ENCODE peak calls at places on chromosomes 3 and 15, in six cellular contexts. D, Q, K, Z, P and X are unnamed samples.

GRCh38 chr3:63351159-63352007 is 73.3 kb downstream of the SYNPR start:
- DNase-seq in D (peak; percentile 59), Q (no peak), K (peak; percentile 52), Z (no peak), P (peak; percentile 83), X (no peak)

GRCh38 chr3:44476181-44476599 is 1.3 kb downstream of the ZNF445 start:
- DNase-seq in D (peak; percentile 36), Q (no peak), K (no peak), Z (no peak), P (peak; percentile 43), X (no peak)

GRCh38 chr3:105752791-105753415 is 115.9 kb downstream of the CBLB start:
- DNase-seq in D (peak; percentile 7), Q (no peak), K (no peak), Z (peak; percentile 18), P (peak; percentile 38), X (no peak)

GRCh38 chr3:123552095-123552714 is 32.6 kb downstream of the HACD2 start:
- DNase-seq in D (peak; percentile 16), Q (no peak), K (peak; percentile 28), Z (no peak), P (peak; percentile 52), X (no peak)

GRCh38 chr3:9291991-9292390 is 42.5 kb upstream of the SRGAP3 start:
- DNase-seq in D (peak; percentile 19), Q (no peak), K (no peak), Z (no peak), P (peak; percentile 42), X (no peak)

GRCh38 chr3:172119266-172119957 is 80.0 kb downstream of the FNDC3B start:
- DNase-seq in D (no peak), Q (no peak), K (no peak), Z (no peak), P (no peak), X (no peak)

GRCh38 chr3:150960708-150961684 is 11.5 kb downstream of the CLRN1 start:
- DNase-seq in D (no peak), Q (no peak), K (no peak), Z (no peak), P (no peak), X (no peak)

GRCh38 chr15:33132722-33133345 is 61.7 kb downstream of the FMN1 start:
- DNase-seq in D (peak; percentile 76), Q (no peak), K (peak; percentile 59), Z (no peak), P (peak; percentile 86), X (no peak)

GRCh38 chr15:41492597-41493204 is 973 bp upstream of the ITPKA start:
- DNase-seq in D (no peak), Q (no peak), K (peak; percentile 26), Z (no peak), P (no peak), X (no peak)

GRCh38 chr15:80036067-80036466 is 23.4 kb upstream of the ZFAND6 start:
- DNase-seq in D (no peak), Q (no peak), K (no peak), Z (no peak), P (no peak), X (no peak)

GRCh38 chr3:4644954-4645353 is 151.8 kb downstream of the ITPR1 start:
- DNase-seq in D (peak; percentile 25), Q (no peak), K (no peak), Z (no peak), P (no peak), X (no peak)

GRCh38 chr3:58948018-58948417 is 101.8 kb downstream of the CFAP20DC start:
- DNase-seq in D (no peak), Q (no peak), K (no peak), Z (no peak), P (no peak), X (no peak)

GRCh38 chr3:24510030-24510648 is 15.5 kb upstream of the THRB start:
- DNase-seq in D (no peak), Q (no peak), K (no peak), Z (no peak), P (no peak), X (no peak)

GRCh38 chr3:1611824-1612223 is 486.8 kb upstream of the CNTN4 start:
- DNase-seq in D (no peak), Q (no peak), K (no peak), Z (no peak), P (no peak), X (no peak)

GRCh38 chr3:151293127-151293526 is 14.8 kb upstream of the P2RY14 start:
- DNase-seq in D (no peak), Q (no peak), K (no peak), Z (no peak), P (no peak), X (no peak)

GRCh38 chr3:152376351-152377183 is 107.8 kb downstream of the MBNL1 start:
- DNase-seq in D (no peak), Q (no peak), K (peak; percentile 32), Z (peak; percentile 18), P (peak; percentile 63), X (no peak)

GRCh38 chr15:30036304-30036703 is 46.5 kb upstream of the GOLGA8J start:
- DNase-seq in D (no peak), Q (no peak), K (no peak), Z (no peak), P (peak; percentile 30), X (no peak)

GRCh38 chr3:39850707-39851014 is 41.3 kb downstream of the MYRIP start:
- DNase-seq in D (no peak), Q (no peak), K (no peak), Z (no peak), P (no peak), X (no peak)

GRCh38 chr3:124659175-124659574 is 71.1 kb upstream of the UMPS start:
- DNase-seq in D (no peak), Q (no peak), K (no peak), Z (no peak), P (no peak), X (no peak)

GRCh38 chr15:95718441-95718840 is 612.1 kb upstream of the NR2F2 start:
- DNase-seq in D (no peak), Q (peak; percentile 41), K (no peak), Z (no peak), P (no peak), X (no peak)

GRCh38 chr15:76321171-76321570 is 9.9 kb upstream of the ETFA start:
- DNase-seq in D (no peak), Q (no peak), K (no peak), Z (no peak), P (no peak), X (no peak)

GRCh38 chr3:99579246-99579645 is 59.1 kb upstream of the COL8A1 start:
- DNase-seq in D (peak; percentile 55), Q (no peak), K (peak; percentile 42), Z (no peak), P (peak; percentile 76), X (no peak)

GRCh38 chr3:23304424-23304823 is 101.3 kb downstream of the UBE2E2 start:
- DNase-seq in D (peak; percentile 41), Q (no peak), K (peak; percentile 10), Z (no peak), P (peak; percentile 8), X (no peak)

GRCh38 chr3:34779092-34779491 is 860.2 kb upstream of the ARPP21 start:
- DNase-seq in D (no peak), Q (no peak), K (no peak), Z (no peak), P (no peak), X (no peak)

GRCh38 chr3:15319575-15319974 is 12.8 kb downstream of the SH3BP5 start:
- DNase-seq in D (peak; percentile 46), Q (peak; percentile 61), K (no peak), Z (no peak), P (peak; percentile 81), X (no peak)

GRCh38 chr3:162777118-162777517 is 1280.5 kb downstream of the OTOL1 start:
- DNase-seq in D (no peak), Q (no peak), K (peak; percentile 31), Z (no peak), P (no peak), X (no peak)

GRCh38 chr3:86990734-86991481 is at the start of gene VGLL3:
- DNase-seq in D (peak; percentile 91), Q (peak; percentile 78), K (peak; percentile 12), Z (no peak), P (peak; percentile 93), X (no peak)

GRCh38 chr3:151976211-151977050 is 103.0 kb downstream of the SUCNR1 start:
- DNase-seq in D (peak; percentile 83), Q (no peak), K (peak; percentile 93), Z (no peak), P (peak; percentile 96), X (no peak)